ENCODE peak calls at places on chromosomes 11 and 22, in six cellular contexts. T, N, E, A, D and H are unnamed samples.

GRCh38 chr11:97703815-97704214 is 1314.0 kb downstream of the JRKL start:
- DNase-seq in N (no peak), T (no peak), A (peak; percentile 5), D (no peak), E (no peak), H (no peak)

GRCh38 chr11:47606731-47607130 is 12.5 kb upstream of the C1QTNF4 start:
- DNase-seq in T (no peak), N (no peak), D (no peak), A (no peak), E (peak; percentile 24), H (no peak)

GRCh38 chr11:68418671-68419070 is 41.9 kb upstream of the PPP6R3 start:
- DNase-seq in A (no peak), T (no peak), D (no peak), E (no peak), N (no peak), H (no peak)

GRCh38 chr11:70312401-70313357 is 42.2 kb downstream of the PPFIA1 start:
- DNase-seq in A (peak; percentile 57), T (no peak), N (no peak), E (no peak), D (no peak), H (peak; percentile 11)

GRCh38 chr11:32334822-32335221 is 100.5 kb downstream of the WT1 start:
- DNase-seq in E (no peak), T (no peak), A (peak; percentile 26), D (no peak), N (peak; percentile 80), H (peak; percentile 6)

GRCh38 chr22:20579273-20580120 is 72.1 kb downstream of the MED15 start:
- DNase-seq in A (no peak), D (no peak), N (no peak), T (no peak), E (no peak), H (no peak)

GRCh38 chr11:11186249-11186648 is 166.8 kb downstream of the CSNK2A3 start:
- DNase-seq in A (no peak), N (no peak), D (no peak), T (no peak), E (no peak), H (no peak)

GRCh38 chr11:63978551-63979235 is 4.3 kb downstream of the COX8A start:
- DNase-seq in E (no peak), N (no peak), T (no peak), D (no peak), A (no peak), H (no peak)

GRCh38 chr11:38252620-38253019 is 1654.6 kb upstream of the RAG2 start:
- DNase-seq in T (no peak), A (no peak), N (no peak), D (no peak), E (no peak), H (no peak)

GRCh38 chr11:2541321-2541680 is 96.5 kb downstream of the KCNQ1 start:
- DNase-seq in N (no peak), A (no peak), T (no peak), D (no peak), E (no peak), H (no peak)

GRCh38 chr11:120139316-120140069 is 1.6 kb upstream of the TRIM29 start:
- DNase-seq in A (no peak), E (no peak), T (no peak), D (no peak), N (no peak), H (no peak)

GRCh38 chr11:20131744-20132666 is 28.3 kb downstream of the DBX1 start:
- DNase-seq in E (peak; percentile 55), D (peak; percentile 43), N (peak; percentile 70), T (peak; percentile 26), A (peak; percentile 76), H (peak; percentile 57)

GRCh38 chr11:57787920-57788716 is 26.5 kb downstream of the CTNND1 start:
- DNase-seq in N (no peak), D (no peak), T (no peak), E (no peak), A (no peak), H (peak; percentile 84)

GRCh38 chr11:45580399-45580798 is 85.0 kb downstream of the CHST1 start:
- DNase-seq in N (peak; percentile 18), D (no peak), E (peak; percentile 34), T (no peak), A (peak; percentile 61), H (no peak)

GRCh38 chr22:50250249-50250554 is 863 bp downstream of the HDAC10 start:
- DNase-seq in N (no peak), E (no peak), D (no peak), T (no peak), A (no peak), H (no peak)

GRCh38 chr11:110425751-110426545 is 3.8 kb upstream of the FDX1 start:
- DNase-seq in T (no peak), N (no peak), A (no peak), D (no peak), E (peak; percentile 88), H (no peak)

DNA sequence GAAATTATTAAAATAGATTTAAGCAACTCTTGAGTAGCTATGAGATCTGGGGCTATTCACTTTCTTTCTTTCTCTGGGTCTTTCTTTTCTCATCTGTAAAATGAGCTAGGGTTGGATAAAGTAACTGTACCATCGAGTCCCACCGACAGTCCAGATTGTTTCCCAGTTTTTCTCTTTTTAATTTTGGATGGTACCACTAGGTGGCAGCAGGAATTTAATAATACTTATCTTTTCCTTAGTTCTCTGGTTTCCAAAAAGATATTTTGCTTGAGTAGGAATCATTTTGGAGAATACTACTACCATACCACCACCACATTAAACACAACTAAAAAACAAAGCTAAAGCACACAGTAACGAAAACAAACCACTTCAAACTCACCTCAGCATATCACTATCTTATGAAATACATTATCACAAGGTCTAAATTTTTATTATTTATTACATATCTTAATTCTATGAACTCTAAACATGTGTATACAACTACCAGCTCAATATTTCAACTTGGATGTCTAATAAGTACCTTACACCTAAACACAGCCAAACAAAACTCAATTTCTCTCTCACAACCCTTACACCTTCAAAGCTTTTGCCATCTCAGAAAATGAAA is 584.0 kb downstream of the KCNA4 start:
- DNase-seq in A (peak; percentile 30), E (peak; percentile 6), D (no peak), N (peak; percentile 11), T (no peak), H (peak; percentile 5)
- H3K4me1 ChIP-seq in A (no peaks in the 10 kb centered on the region), E (no peaks in the 10 kb centered on the region), D (no peaks in the 10 kb centered on the region), N (no peaks in the 10 kb centered on the region), T (no peaks in the 10 kb centered on the region), H (no peaks in the 10 kb centered on the region)

DNA sequence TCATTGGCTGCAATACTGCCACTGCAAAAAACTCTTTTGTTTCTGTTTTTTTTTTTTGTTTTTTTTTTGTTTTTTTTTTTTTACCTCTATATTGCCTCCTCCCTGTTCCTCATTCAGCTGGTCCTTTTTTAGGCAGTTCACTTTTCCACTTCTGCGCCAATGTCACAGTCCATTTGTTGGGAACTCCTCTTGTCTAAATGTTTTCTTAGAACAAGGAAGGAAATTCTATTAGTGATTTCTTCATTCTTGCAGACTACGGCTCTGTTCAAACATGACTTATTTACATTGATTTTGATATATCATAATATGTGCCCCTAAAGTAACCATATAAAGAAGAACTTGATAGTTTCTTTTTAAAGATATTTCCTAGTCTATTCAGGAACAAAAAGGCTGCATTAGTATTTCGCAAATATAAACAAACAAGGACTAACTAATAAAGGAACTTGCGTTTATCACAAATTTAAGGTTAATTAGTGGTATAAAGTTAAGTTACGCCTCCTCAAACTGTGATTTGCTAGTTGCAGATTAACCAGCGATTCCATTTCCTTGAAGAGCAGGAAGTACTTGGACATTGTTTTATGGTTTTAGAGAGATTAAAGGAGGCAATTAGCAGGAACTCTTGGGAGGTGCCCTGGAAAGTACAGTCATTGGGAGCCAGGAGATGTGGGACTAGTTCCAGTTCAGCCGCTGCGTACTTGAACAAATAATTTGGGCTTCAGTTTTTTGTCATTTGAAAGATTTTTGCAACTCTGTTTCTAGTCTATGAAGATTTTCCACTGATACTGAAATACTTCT is 3.1 kb downstream of the FAM118B start:
- DNase-seq in D (no peak), E (no peak), A (peak; percentile 47), T (no peak), N (peak; percentile 23), H (peak; percentile 96)
- H3K4me1 ChIP-seq in D (peaks cover 47% of the 10 kb centered on the region), E (no peaks in the 10 kb centered on the region), A (peaks cover 7% of the 10 kb centered on the region), T (peaks cover 24% of the 10 kb centered on the region), N (peaks cover 18% of the 10 kb centered on the region), H (peaks cover 8% of the 10 kb centered on the region)

DNA sequence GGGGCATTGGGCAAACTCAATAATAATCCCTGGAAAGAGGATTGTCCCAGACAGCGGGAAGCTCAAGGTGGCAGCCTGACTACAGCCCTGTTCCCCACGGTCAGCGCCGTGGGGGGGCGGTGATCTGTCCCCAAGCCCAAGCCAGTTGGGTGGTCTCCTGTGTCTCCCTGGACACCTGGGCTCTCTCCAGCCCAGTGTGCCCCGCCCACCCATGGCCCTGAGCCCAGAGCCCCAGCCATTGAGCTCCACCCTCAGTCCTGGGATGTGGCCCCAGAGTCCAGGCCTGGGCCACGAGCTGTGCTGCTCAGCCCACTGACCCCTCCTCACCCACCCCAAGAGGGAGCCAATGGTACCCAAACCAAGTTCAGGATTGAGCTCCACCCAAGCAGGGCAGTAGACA is 27.9 kb upstream of the PDE2A start:
- DNase-seq in E (no peak), T (no peak), N (no peak), A (no peak), D (no peak), H (no peak)
- H3K4me1 ChIP-seq in E (peaks cover 19% of the 10 kb centered on the region), T (no peaks in the 10 kb centered on the region), N (peaks cover 7% of the 10 kb centered on the region), A (peaks cover 4% of the 10 kb centered on the region), D (no peaks in the 10 kb centered on the region), H (no peaks in the 10 kb centered on the region)

GRCh38 chr22:38866024-38866398 is 6.0 kb downstream of the CBX6 start:
- DNase-seq in A (no peak), E (no peak), T (no peak), D (no peak), N (no peak), H (no peak)
- H3K4me1 ChIP-seq in A (peaks cover 10% of the 10 kb centered on the region), E (no peaks in the 10 kb centered on the region), T (peaks cover 35% of the 10 kb centered on the region), D (peaks cover 20% of the 10 kb centered on the region), N (peaks cover 17% of the 10 kb centered on the region), H (no peaks in the 10 kb centered on the region)

DNA sequence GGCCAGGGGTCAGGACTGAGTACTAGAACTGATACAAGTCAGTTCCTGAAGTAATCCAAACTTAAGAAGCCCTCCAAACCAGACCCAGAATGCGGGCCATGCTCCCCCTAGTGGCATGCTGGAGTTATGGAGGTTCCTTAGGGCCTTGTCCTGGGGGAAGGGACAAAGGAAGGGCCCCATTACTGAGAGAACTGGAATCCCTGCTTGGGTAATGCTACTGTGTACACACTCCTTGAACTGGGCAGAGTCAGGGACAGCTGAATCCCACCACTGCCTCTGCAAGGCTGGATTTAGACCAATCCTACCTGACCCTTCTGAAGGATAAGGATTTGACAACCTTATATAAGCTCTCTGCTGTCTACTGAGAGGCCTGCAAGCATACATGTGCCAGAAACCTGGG is 97.3 kb upstream of the AKIP1 start:
- DNase-seq in T (no peak), A (peak; percentile 85), N (peak; percentile 85), E (peak; percentile 89), D (peak; percentile 83), H (peak; percentile 75)
- H3K4me1 ChIP-seq in T (peaks cover 7% of the 10 kb centered on the region), A (peaks cover 34% of the 10 kb centered on the region), N (peaks cover 30% of the 10 kb centered on the region), E (peaks cover 28% of the 10 kb centered on the region), D (peaks cover 15% of the 10 kb centered on the region), H (peaks cover 8% of the 10 kb centered on the region)

GRCh38 chr11:134660416-134660815 is 248.4 kb upstream of the B3GAT1 start:
- DNase-seq in D (no peak), T (no peak), E (no peak), A (no peak), N (no peak), H (no peak)
- H3K4me1 ChIP-seq in D (no peaks in the 10 kb centered on the region), T (no peaks in the 10 kb centered on the region), E (no peaks in the 10 kb centered on the region), A (no peaks in the 10 kb centered on the region), N (no peaks in the 10 kb centered on the region), H (no peaks in the 10 kb centered on the region)